ENCODE peak calls at places on chromosomes 6 and 20, in seven cellular contexts. S is naive thymus-derived CD8-positive, alpha-beta T cell; Z is activated CD4-positive, alpha-beta T cell treated with anti-CD3 and anti-CD28 coated beads for 36 hours; L is stimulated activated CD4-positive, alpha-beta T cell treated with anti-CD3 and anti-CD28 coated beads, Interleukin-1b, Interleukin-23, amount 100 ng/mL, for 4 hours; U is AG08396; T is adipocyte; G is CD8-positive, alpha-beta memory T cell. J is an unnamed sample.

GRCh38 chr6:149963212-149963461 is 606 bp upstream of the ULBP1 start:
- DNase-seq in S (no peak), Z (peak), L (peak), U (peak), T (peak), G (peak), J (no peak)

GRCh38 chr6:33839399-33840063 is 35.7 kb upstream of the MLN start:
- DNase-seq in S (no peak), Z (no peak), L (no peak), U (no peak), T (no peak), G (no peak), J (no peak)

GRCh38 chr6:2989332-2990178 is 10.1 kb upstream of the NQO2 start:
- DNase-seq in S (peak), Z (peak), L (peak), U (peak), T (peak), G (peak), J (peak)

GRCh38 chr6:85015396-85015990 is 251.1 kb upstream of the TBX18 start:
- DNase-seq in S (no peak), Z (peak), L (no peak), U (peak), T (peak), G (no peak), J (peak)

GRCh38 chr6:98724537-98724936 is 109.8 kb upstream of the POU3F2 start:
- DNase-seq in S (no peak), Z (no peak), L (no peak), U (no peak), T (no peak), G (no peak), J (no peak)

GRCh38 chr6:11918739-11919605 is 93.1 kb upstream of the HIVEP1 start:
- DNase-seq in S (no peak), Z (no peak), L (no peak), U (no peak), T (peak), G (no peak), J (no peak)

GRCh38 chr6:119147101-119148053 is 68.9 kb upstream of the FAM184A start:
- DNase-seq in S (no peak), Z (peak), L (no peak), U (peak), T (peak), G (no peak), J (peak)

GRCh38 chr20:41365785-41366545 is 653 bp downstream of the EMILIN3 start:
- DNase-seq in S (no peak), Z (peak), L (no peak), U (no peak), T (peak), G (no peak), J (no peak)

GRCh38 chr6:36269834-36270705 is at the start of gene PNPLA1:
- DNase-seq in S (no peak), Z (no peak), L (no peak), U (no peak), T (no peak), G (no peak), J (no peak)

GRCh38 chr6:36326351-36326995 is 10.2 kb downstream of the BNIP5 start:
- DNase-seq in S (no peak), Z (no peak), L (no peak), U (peak), T (no peak), G (no peak), J (no peak)

GRCh38 chr6:32972353-32973143 is 4.2 kb downstream of the BRD2 start:
- DNase-seq in S (no peak), Z (peak), L (peak), U (no peak), T (peak), G (no peak), J (peak)

GRCh38 chr6:29663300-29664039 is 6.6 kb downstream of the MOG start:
- DNase-seq in S (no peak), Z (no peak), L (no peak), U (no peak), T (no peak), G (no peak), J (no peak)

GRCh38 chr6:141641951-141642350 is 490.8 kb upstream of the GJE1 start:
- DNase-seq in S (no peak), Z (no peak), L (no peak), U (no peak), T (no peak), G (no peak), J (no peak)

GRCh38 chr6:4055420-4056041 is 23.4 kb downstream of the FAM217A start:
- DNase-seq in S (no peak), Z (peak), L (no peak), U (peak), T (peak), G (no peak), J (no peak)

GRCh38 chr6:12472601-12473038 is 182.5 kb downstream of the EDN1 start:
- DNase-seq in S (no peak), Z (no peak), L (no peak), U (peak), T (no peak), G (no peak), J (peak)

GRCh38 chr20:48180039-48180438 is 394.8 kb upstream of the SULF2 start:
- DNase-seq in S (no peak), Z (no peak), L (no peak), U (no peak), T (peak), G (no peak), J (no peak)

GRCh38 chr20:38165089-38165965 is at the start of gene TGM2:
- DNase-seq in S (no peak), Z (peak), L (peak), U (peak), T (peak), G (peak), J (peak)

J was measured in aorta.